ENCODE peak calls at places on chromosomes 12 and 14, in nine cellular contexts. M is endothelial cell of umbilical vein; J is CD8-positive, alpha-beta T cell; C is CD8-positive, alpha-beta memory T cell; U is ovary; N is tibial artery; G is ascending aorta; T is right lobe of liver; B is breast epithelium. L is an unnamed sample.

GRCh38 chr14:80658155-80658554 is 283.4 kb downstream of the CEP128 start:
- DNase-seq in M (no peak), J (no peak), C (no peak), U (no peak), N (no peak), G (no peak), T (no peak), B (no peak), L (no peak)

GRCh38 chr12:34292736-34293625 is 270.7 kb downstream of the ALG10 start:
- DNase-seq in M (no peak), J (no peak), C (no peak), U (peak), N (peak), G (no peak), T (peak), B (no peak), L (no peak)

GRCh38 chr12:91630118-91630517 is 447.5 kb upstream of the DCN start:
- DNase-seq in M (no peak), J (no peak), C (no peak), U (no peak), N (no peak), G (no peak), T (no peak), B (no peak), L (no peak)

GRCh38 chr12:8446642-8447547 is 8.9 kb upstream of the CLEC6A start:
- DNase-seq in M (peak), J (no peak), C (no peak), U (no peak), N (no peak), G (no peak), T (no peak), B (no peak), L (no peak)

GRCh38 chr12:49325606-49326005 is 2.6 kb downstream of the TROAP start:
- DNase-seq in M (no peak), J (no peak), C (no peak), U (no peak), N (no peak), G (no peak), T (no peak), B (no peak), L (no peak)

GRCh38 chr12:10372534-10372931 is 17.3 kb downstream of the KLRK1 start:
- DNase-seq in M (no peak), J (no peak), C (no peak), U (no peak), N (no peak), G (no peak), T (no peak), B (no peak), L (no peak)

GRCh38 chr12:107442593-107442992 is 243.0 kb upstream of the PWP1 start:
- DNase-seq in M (no peak), J (no peak), C (no peak), U (no peak), N (no peak), G (no peak), T (no peak), B (no peak), L (no peak)

GRCh38 chr14:94079891-94080605 is 954 bp downstream of the DDX24 start:
- DNase-seq in M (peak), J (no peak), C (no peak), U (no peak), N (no peak), G (no peak), T (no peak), B (no peak), L (peak)

GRCh38 chr12:126369487-126370463 is 1304.5 kb downstream of the AACS start:
- DNase-seq in M (no peak), J (no peak), C (no peak), U (no peak), N (no peak), G (no peak), T (no peak), B (no peak), L (no peak)

GRCh38 chr12:98893601-98894411 is 248.7 kb downstream of the APAF1 start:
- DNase-seq in M (no peak), J (no peak), C (no peak), U (no peak), N (no peak), G (no peak), T (no peak), B (no peak), L (no peak)

GRCh38 chr14:97177635-97178034 is 380.5 kb downstream of the VRK1 start:
- DNase-seq in M (no peak), J (no peak), C (no peak), U (no peak), N (no peak), G (no peak), T (no peak), B (no peak), L (no peak)

GRCh38 chr12:129659927-129660326 is 243.9 kb downstream of the TMEM132D start:
- DNase-seq in M (no peak), J (no peak), C (no peak), U (no peak), N (no peak), G (no peak), T (no peak), B (no peak), L (peak)

GRCh38 chr12:118023461-118023860 is 7.0 kb downstream of the RFC5 start:
- DNase-seq in M (no peak), J (no peak), C (no peak), U (no peak), N (no peak), G (no peak), T (no peak), B (no peak), L (no peak)

GRCh38 chr12:22321018-22321605 is 13.4 kb downstream of the ST8SIA1 start:
- DNase-seq in M (no peak), J (no peak), C (no peak), U (no peak), N (no peak), G (no peak), T (no peak), B (no peak), L (no peak)

GRCh38 chr12:93678779-93679178 is 1.6 kb downstream of the CRADD start:
- DNase-seq in M (no peak), J (no peak), C (no peak), U (no peak), N (no peak), G (no peak), T (no peak), B (no peak), L (no peak)

GRCh38 chr14:72515779-72516770 is 377.8 kb downstream of the DPF3 start:
- DNase-seq in M (peak), J (no peak), C (no peak), U (no peak), N (no peak), G (no peak), T (no peak), B (no peak), L (peak)

GRCh38 chr14:80275208-80275850 is 64.0 kb upstream of the DIO2 start:
- DNase-seq in M (peak), J (no peak), C (no peak), U (no peak), N (no peak), G (no peak), T (no peak), B (no peak), L (peak)

GRCh38 chr14:102971836-102972606 is 49.6 kb downstream of the AMN start:
- DNase-seq in M (no peak), J (no peak), C (no peak), U (no peak), N (no peak), G (no peak), T (no peak), B (no peak), L (no peak)

GRCh38 chr14:21940887-21941855 is 267.6 kb upstream of the OR4E1 start:
- DNase-seq in M (peak), J (peak), C (peak), U (no peak), N (no peak), G (no peak), T (no peak), B (no peak), L (no peak)

GRCh38 chr14:34003052-34003668 is 52.3 kb upstream of the EGLN3 start:
- DNase-seq in M (no peak), J (no peak), C (no peak), U (no peak), N (no peak), G (no peak), T (no peak), B (no peak), L (no peak)

GRCh38 chr12:46935448-46935847 is 109.7 kb upstream of the SLC38A4 start:
- DNase-seq in M (no peak), J (no peak), C (no peak), U (no peak), N (no peak), G (no peak), T (no peak), B (no peak), L (no peak)
- H3K27ac ChIP-seq in M (no peak), J (no peak), C (no peak), U (no peak), N (no peak), G (no peak), T (no peak), B (no peak), L (no peak)

DNA sequence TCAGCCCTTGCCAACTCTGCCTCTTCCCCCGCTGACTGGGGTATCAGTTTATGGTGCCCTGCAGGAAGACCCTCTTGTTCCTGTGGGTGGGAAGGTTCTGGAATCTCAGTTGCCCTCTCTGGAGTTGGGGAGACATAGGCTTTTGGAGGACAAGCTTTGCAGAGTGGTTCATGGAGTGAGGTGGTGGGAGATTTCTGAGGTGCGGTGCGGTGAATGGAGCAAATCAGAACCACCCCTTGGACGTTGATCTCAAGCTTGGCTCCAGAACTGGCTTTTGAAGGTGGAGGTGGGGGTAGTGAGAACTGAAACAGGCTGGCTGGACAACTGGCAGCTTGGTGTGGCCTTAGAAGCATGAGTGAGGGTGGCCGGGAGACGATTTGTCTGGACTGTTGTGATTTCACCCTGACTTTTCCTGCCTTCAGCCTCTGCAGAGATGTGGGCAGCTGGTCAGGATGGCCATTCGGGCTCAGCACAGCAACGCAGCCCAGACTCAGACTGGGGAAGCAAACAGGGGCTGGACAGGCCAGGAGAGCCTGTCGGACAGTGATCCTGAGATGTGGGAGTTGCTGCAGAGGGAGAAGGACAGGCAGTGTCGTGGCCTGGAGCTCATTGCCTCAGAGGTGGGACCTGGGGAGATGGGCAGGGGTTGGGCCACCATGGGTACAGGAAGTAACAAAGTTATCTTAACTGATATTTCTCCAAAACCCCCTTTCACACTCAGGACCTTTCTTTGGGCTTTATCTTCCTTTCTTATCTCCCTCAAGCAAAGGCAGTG is 1.1 kb downstream of the SHMT2 start:
- DNase-seq in M (no peak), J (no peak), C (no peak), U (no peak), N (no peak), G (no peak), T (no peak), B (no peak), L (no peak)
- H3K27ac ChIP-seq in M (peak), J (no peak), C (peak), U (no peak), N (peak), G (peak), T (peak), B (peak), L (peak)

DNA sequence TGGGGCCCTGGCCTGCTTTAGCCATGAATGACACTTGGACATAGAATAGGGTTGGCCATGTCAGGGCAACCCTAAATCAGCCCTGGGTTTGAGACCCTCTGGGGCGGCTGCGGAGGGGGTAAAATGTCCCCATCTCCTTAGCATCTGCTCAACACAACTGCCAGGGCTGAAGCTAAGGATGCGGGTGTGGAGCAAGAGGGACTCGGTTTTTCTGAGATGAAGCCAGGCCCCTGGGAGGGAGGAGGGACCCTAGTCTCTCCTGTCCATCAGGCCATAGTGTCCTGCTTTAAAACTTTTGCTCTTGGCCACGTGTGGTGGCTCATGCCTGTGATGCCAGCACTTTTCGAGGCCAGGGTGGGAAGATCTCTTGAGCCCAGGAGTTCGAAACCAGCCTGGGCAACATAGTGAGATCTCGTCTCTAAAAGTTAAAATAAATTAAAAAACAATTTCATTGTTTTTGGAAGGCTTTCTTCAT is 778 bp upstream of the C1R start:
- DNase-seq in M (no peak), J (no peak), C (no peak), U (no peak), N (peak), G (no peak), T (no peak), B (no peak), L (no peak)
- H3K27ac ChIP-seq in M (no peak), J (no peak), C (no peak), U (peak), N (peak), G (peak), T (peak), B (peak), L (no peak)

GRCh38 chr14:71371711-71372396 is 464.6 kb downstream of the PCNX1 start:
- DNase-seq in M (peak), J (no peak), C (no peak), U (no peak), N (no peak), G (no peak), T (no peak), B (no peak), L (peak)
- H3K27ac ChIP-seq in M (peak), J (no peak), C (no peak), U (no peak), N (peak), G (peak), T (no peak), B (peak), L (peak)

GRCh38 chr12:115871714-115872113 is 405.8 kb downstream of the MED13L start:
- DNase-seq in M (no peak), J (no peak), C (no peak), U (no peak), N (no peak), G (no peak), T (no peak), B (no peak), L (peak)

GRCh38 chr12:115870527-115870926 is 407.0 kb downstream of the MED13L start:
- DNase-seq in M (no peak), J (no peak), C (no peak), U (no peak), N (no peak), G (no peak), T (no peak), B (no peak), L (no peak)

GRCh38 chr12:115873416-115874082 is 403.9 kb downstream of the MED13L start:
- DNase-seq in M (no peak), J (no peak), C (no peak), U (no peak), N (no peak), G (no peak), T (no peak), B (no peak), L (no peak)

GRCh38 chr12:115872212-115872611 is 405.3 kb downstream of the MED13L start:
- DNase-seq in M (no peak), J (no peak), C (no peak), U (no peak), N (no peak), G (no peak), T (no peak), B (no peak), L (no peak)

GRCh38 chr12:115872919-115873357 is 404.6 kb downstream of the MED13L start:
- DNase-seq in M (no peak), J (no peak), C (no peak), U (no peak), N (no peak), G (no peak), T (no peak), B (peak), L (no peak)
- H3K27ac ChIP-seq in M (no peak), J (no peak), C (no peak), U (no peak), N (no peak), G (no peak), T (no peak), B (peak), L (no peak)

DNA sequence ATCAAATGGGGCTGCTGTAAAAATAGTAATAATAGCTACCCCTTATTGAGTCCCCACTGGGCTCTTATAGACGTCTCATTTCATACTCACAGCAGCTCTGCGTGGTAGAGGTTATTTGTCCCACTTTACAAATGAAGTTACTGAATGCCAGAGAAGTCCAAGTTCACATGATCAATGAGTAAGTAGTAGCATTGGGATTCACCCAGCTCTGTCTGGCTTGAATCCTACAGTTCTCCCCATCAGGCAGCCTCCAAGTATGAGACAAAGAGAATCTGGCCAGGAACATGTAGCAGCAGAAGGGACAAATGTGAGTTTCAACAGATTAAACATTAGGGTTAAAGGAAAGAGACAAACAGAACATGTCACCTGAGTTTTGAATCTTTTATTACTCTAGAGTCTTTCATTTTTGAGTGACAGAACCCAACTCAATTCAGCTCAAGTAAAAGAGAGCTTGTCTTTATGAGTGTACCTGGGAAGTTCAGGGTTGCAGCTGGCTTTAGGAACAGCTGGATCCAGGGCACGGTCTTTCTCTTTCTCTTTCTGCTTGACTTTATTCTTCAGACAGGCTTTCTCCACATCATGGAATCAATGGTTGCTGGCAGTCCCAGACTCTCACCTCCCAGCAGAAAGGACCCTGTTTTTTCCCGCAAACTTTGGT is 64.1 kb upstream of the JDP2 start:
- DNase-seq in M (no peak), J (no peak), C (no peak), U (no peak), N (peak), G (no peak), T (no peak), B (no peak), L (no peak)
- H3K27ac ChIP-seq in M (no peak), J (no peak), C (no peak), U (no peak), N (peak), G (no peak), T (no peak), B (peak), L (no peak)

GRCh38 chr14:75861161-75861621 is 120.6 kb downstream of the TGFB3 start:
- DNase-seq in M (no peak), J (no peak), C (no peak), U (peak), N (no peak), G (no peak), T (no peak), B (no peak), L (peak)
- H3K27ac ChIP-seq in M (no peak), J (no peak), C (no peak), U (no peak), N (no peak), G (no peak), T (no peak), B (no peak), L (peak)

DNA sequence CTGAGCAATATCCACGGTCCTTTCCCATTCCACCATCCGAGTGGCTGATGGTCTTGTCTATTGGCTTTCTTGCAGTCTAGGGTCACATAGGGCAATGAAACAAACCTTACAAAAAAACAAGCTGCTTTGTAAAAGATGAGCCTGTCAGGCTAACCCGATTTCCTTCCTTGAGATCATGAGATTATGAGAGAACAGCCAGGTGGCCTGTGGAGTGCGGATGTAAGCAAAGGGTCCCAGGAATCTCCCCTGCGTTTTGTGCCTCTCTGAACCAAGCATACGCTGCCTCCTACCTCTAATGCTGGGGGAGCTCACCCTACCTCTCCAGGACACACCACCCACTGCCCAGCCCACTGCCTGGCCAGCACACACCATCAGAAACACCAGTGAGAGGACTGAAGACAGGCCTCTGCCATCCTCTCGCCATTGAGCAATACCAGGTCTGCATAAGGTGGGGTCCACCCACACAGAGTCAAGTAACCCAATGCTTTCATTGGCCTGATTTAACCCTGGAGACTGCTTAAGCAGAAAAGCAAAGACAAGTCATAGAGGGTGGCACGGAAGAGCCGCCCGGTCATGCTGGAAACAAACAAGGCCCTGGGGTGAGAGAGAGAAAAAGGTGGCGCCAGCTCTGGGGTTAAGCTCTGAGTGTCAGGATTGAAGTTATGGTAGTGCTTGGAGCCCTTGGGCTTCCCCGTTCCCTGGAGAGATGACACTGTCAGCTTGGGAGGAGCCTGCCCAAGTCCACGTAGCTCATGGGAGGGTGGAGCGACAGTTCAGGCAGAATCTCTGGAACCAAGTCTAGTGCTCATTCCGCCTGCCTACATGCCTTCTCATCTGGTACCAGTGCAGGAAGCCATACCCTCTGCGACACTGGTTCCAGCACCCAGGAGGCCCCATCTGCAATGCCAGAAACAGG is 46.6 kb downstream of the CALM1 start:
- DNase-seq in M (no peak), J (no peak), C (no peak), U (no peak), N (no peak), G (no peak), T (no peak), B (no peak), L (no peak)
- H3K27ac ChIP-seq in M (no peak), J (no peak), C (no peak), U (no peak), N (no peak), G (no peak), T (no peak), B (peak), L (no peak)

GRCh38 chr12:124544311-124544970 is 23.0 kb downstream of the NCOR2 start:
- DNase-seq in M (no peak), J (no peak), C (no peak), U (no peak), N (no peak), G (no peak), T (no peak), B (no peak), L (no peak)
- H3K27ac ChIP-seq in M (no peak), J (no peak), C (no peak), U (peak), N (no peak), G (no peak), T (no peak), B (peak), L (no peak)

L was measured in brain microvascular endothelial cell.